ENCODE peak calls at places on chromosomes 2 and 18, in eight cellular contexts. Q is B cell; D is K562; H is uterus; J is dorsolateral prefrontal cortex; X is CD8-positive, alpha-beta T cell; N is sigmoid colon; E is Caco-2. F is an unnamed sample.

GRCh38 chr18:1353025-1353424 is 448.4 kb downstream of the ADCYAP1 start:
- DNase-seq in J (no peak), Q (no peak), H (no peak), N (no peak), D (no peak), X (no peak), E (no peak), F (no peak)

GRCh38 chr2:30801821-30802455 is 5.3 kb downstream of the CAPN13 start:
- DNase-seq in J (no peak), H (no peak), N (no peak), X (no peak), Q (no peak), E (no peak), D (no peak), F (no peak)

GRCh38 chr2:126908721-126909177 is 10.1 kb downstream of the TEX51 start:
- DNase-seq in Q (no peak), H (no peak), E (no peak), X (no peak), J (no peak), D (no peak), N (no peak), F (peak; percentile 27)

GRCh38 chr2:118668431-118669424 is 178.7 kb downstream of the EN1 start:
- DNase-seq in X (no peak), J (no peak), E (no peak), N (no peak), Q (no peak), D (no peak), H (no peak), F (no peak)

GRCh38 chr2:138846216-138846821 is 66.1 kb upstream of the NXPH2 start:
- DNase-seq in N (no peak), Q (no peak), E (no peak), X (no peak), D (peak; percentile 49), H (no peak), J (no peak), F (no peak)

GRCh38 chr2:166343467-166343866 is 32.3 kb downstream of the SCN9A start:
- DNase-seq in N (no peak), Q (no peak), D (no peak), E (no peak), X (no peak), H (no peak), J (no peak), F (no peak)

GRCh38 chr2:85175369-85176299 is 42.4 kb downstream of the TCF7L1 start:
- DNase-seq in Q (no peak), J (no peak), N (no peak), E (no peak), D (no peak), X (no peak), H (peak; percentile 50), F (no peak)

GRCh38 chr2:191382801-191383200 is 137.6 kb downstream of the MYO1B start:
- DNase-seq in X (no peak), E (peak; percentile 50), D (no peak), H (no peak), N (no peak), J (no peak), Q (no peak), F (peak; percentile 27)

GRCh38 chr2:96089356-96090180 is 26.8 kb downstream of the ADRA2B start:
- DNase-seq in N (peak; percentile 60), H (peak; percentile 18), X (no peak), J (peak; percentile 15), D (no peak), E (peak; percentile 28), Q (no peak), F (peak; percentile 14)

GRCh38 chr2:205323929-205324328 is 358.4 kb upstream of the NRP2 start:
- DNase-seq in N (no peak), E (no peak), Q (no peak), D (no peak), J (no peak), X (no peak), H (no peak), F (no peak)
- TF ChIP-seq CTCF in N (no peak), E (peak; percentile 32), Q (no peak), D (no peak), J (no peak), X (no peak), H (no peak), F (no peak)

GRCh38 chr2:40844353-40845277 is 392.7 kb upstream of the SLC8A1 start:
- DNase-seq in X (no peak), J (no peak), H (no peak), E (peak; percentile 41), N (no peak), Q (no peak), D (no peak), F (no peak)
- TF ChIP-seq CTCF in X (no peak), J (no peak), H (no peak), E (peak; percentile 24), N (no peak), Q (no peak), D (no peak), F (no peak)

DNA sequence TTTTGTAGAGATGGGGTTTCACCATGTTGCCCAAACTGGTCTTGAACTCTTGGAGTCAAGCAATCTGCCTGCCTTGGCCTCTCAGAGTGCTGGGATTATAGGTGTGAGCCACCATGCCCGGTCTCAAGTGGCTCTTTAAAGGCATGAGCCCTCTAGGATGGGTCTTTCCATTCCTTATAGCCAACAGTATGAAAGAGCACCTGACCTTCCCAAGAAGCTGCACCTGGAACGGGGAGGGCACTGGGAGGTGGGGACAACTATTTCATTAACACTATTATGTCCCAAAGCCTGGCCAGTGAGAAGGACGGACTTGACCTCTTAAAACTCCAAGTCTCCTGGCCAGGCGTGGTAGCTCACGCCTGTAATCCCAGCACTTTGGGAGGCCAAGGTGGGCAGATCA is 149.7 kb downstream of the ZFP36L2 start:
- DNase-seq in E (peak; percentile 12), X (no peak), D (no peak), J (no peak), H (no peak), Q (no peak), N (no peak), F (no peak)
- TF ChIP-seq CTCF in E (no peak), X (no peak), D (no peak), J (no peak), H (no peak), Q (no peak), N (no peak), F (no peak)

GRCh38 chr2:143171817-143172216 is 42.6 kb downstream of the ARHGAP15 start:
- DNase-seq in H (no peak), X (no peak), N (no peak), D (no peak), Q (no peak), E (no peak), J (no peak), F (no peak)
- TF ChIP-seq CTCF in H (no peak), X (no peak), N (no peak), D (no peak), Q (no peak), E (peak; percentile 50), J (no peak), F (no peak)

GRCh38 chr2:106596844-106597243 is 109.7 kb downstream of the CD8B2 start:
- DNase-seq in J (no peak), D (peak; percentile 19), N (no peak), X (no peak), E (no peak), Q (no peak), H (no peak), F (no peak)
- TF ChIP-seq CTCF in J (peak; percentile 28), D (no peak), N (no peak), X (peak; percentile 48), E (peak; percentile 28), Q (peak; percentile 26), H (no peak), F (peak; percentile 14)

DNA sequence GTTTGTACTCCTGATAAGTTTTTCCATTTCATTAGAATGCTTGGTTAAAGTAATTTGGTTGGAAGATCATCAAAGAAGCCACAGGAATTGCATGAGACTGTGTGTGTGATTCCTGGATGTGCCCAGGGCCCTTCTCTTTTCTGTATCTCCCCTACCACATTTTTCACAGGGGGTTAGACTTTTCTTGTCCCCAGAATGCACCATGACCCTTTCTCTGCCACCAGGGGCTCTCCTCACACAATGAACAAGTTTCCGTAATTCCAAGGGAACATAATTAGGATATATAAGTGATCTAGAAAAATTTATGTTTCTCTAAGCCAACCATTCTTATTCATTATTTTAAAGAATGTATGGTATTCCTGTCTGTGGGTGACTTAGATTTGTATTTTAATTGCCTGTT is 291.8 kb downstream of the NEDD4L start:
- DNase-seq in X (no peak), J (no peak), H (no peak), Q (no peak), D (no peak), E (no peak), N (no peak), F (no peak)
- TF ChIP-seq CTCF in X (no peak), J (no peak), H (no peak), Q (no peak), D (no peak), E (no peak), N (no peak), F (no peak)

DNA sequence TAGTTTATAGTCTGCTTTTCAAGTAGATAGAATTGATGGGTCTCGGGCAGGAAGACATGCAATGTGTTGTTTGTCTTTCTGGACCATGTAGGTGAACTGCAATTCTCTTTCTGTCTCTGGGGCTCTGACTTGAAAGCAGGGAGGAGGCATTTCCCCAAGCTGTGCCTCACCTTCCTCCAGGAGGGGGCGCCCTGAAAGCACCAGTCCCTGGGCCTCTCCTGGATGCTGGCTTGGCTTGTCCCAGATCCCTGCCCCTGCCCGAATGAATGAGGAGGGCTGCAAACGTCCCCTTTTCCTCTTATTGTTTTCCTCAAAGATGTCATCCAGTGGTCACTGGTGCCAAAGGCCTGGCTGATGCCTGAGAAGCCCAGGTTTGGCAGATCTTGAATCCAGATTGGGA is 270.6 kb downstream of the CELF4 start:
- DNase-seq in X (no peak), N (no peak), E (no peak), Q (no peak), H (no peak), J (no peak), D (peak; percentile 76), F (no peak)
- TF ChIP-seq CTCF in X (no peak), N (no peak), E (peak; percentile 18), Q (no peak), H (no peak), J (peak; percentile 16), D (peak; percentile 68), F (no peak)

GRCh38 chr2:24543252-24543651 is 52.2 kb downstream of the NCOA1 start:
- DNase-seq in J (no peak), X (no peak), Q (no peak), H (no peak), E (no peak), D (no peak), N (no peak), F (no peak)
- TF ChIP-seq CTCF in J (no peak), X (no peak), Q (no peak), H (no peak), E (peak; percentile 27), D (peak; percentile 15), N (no peak), F (no peak)